ENCODE peak calls at places on chromosomes 3 and 15, in six cellular contexts. J, I, M, S, Y and K are unnamed samples. For H3K36me3, the result is how much of the 10 kb centered on the place peaks cover.

GRCh38 chr15:41289953-41290352 is 42.4 kb downstream of the OIP5 start:
- DNase-seq in J (no peak), Y (no peak), I (no peak), M (no peak), S (no peak), K (no peak)

GRCh38 chr15:67505675-67506572 is 15.0 kb upstream of the C15orf61 start:
- DNase-seq in S (no peak), Y (no peak), J (no peak), I (no peak), M (no peak), K (no peak)

GRCh38 chr3:65259946-65260345 is 572.1 kb upstream of the ADAMTS9 start:
- DNase-seq in J (no peak), M (no peak), I (no peak), S (no peak), Y (no peak), K (no peak)

GRCh38 chr15:101258238-101259144 is 6.6 kb upstream of the CHSY1 start:
- DNase-seq in M (no peak), S (peak), J (peak), Y (peak), I (no peak), K (no peak)

GRCh38 chr3:69433016-69433937 is 47.4 kb upstream of the FRMD4B start:
- DNase-seq in M (no peak), S (no peak), Y (no peak), I (no peak), J (peak), K (no peak)

GRCh38 chr3:146598486-146598885 is 6.7 kb downstream of the PLSCR5 start:
- DNase-seq in J (peak), I (no peak), M (no peak), S (peak), Y (no peak), K (no peak)

GRCh38 chr3:150761831-150762661 is 923 bp downstream of the SIAH2 start:
- DNase-seq in J (peak), Y (peak), M (no peak), I (peak), S (peak), K (peak)

GRCh38 chr3:45043715-45044299 is 17.7 kb downstream of the CLEC3B start:
- DNase-seq in J (peak), S (no peak), M (no peak), I (no peak), Y (no peak), K (no peak)

GRCh38 chr3:24496529-24497482 is 2.2 kb upstream of the THRB start:
- DNase-seq in J (no peak), I (peak), M (peak), Y (peak), S (peak), K (peak)

GRCh38 chr3:138365991-138366759 is 17.8 kb downstream of the MRAS start:
- DNase-seq in J (no peak), M (no peak), S (no peak), Y (no peak), I (no peak), K (no peak)

GRCh38 chr3:128681277-128681829 is 30.7 kb upstream of the RPN1 start:
- DNase-seq in I (no peak), S (no peak), M (no peak), J (no peak), Y (no peak), K (no peak)

GRCh38 chr3:194212869-194213320 is 76.9 kb downstream of the HES1 start:
- DNase-seq in Y (no peak), J (no peak), S (no peak), I (no peak), M (no peak), K (no peak)

GRCh38 chr15:100108846-100109245 is 232.9 kb downstream of the ADAMTS17 start:
- DNase-seq in Y (no peak), J (no peak), M (no peak), S (no peak), I (no peak), K (peak)

GRCh38 chr15:92336588-92336987 is 57.1 kb upstream of the ST8SIA2 start:
- DNase-seq in Y (no peak), J (no peak), S (no peak), M (no peak), I (no peak), K (no peak)

GRCh38 chr3:108486910-108487309 is 23.5 kb downstream of the MYH15 start:
- DNase-seq in M (no peak), Y (no peak), I (no peak), S (peak), J (peak), K (no peak)

GRCh38 chr3:49006591-49007067 is 562 bp upstream of the WDR6 start:
- DNase-seq in M (no peak), I (peak), S (no peak), J (no peak), Y (no peak), K (no peak)

GRCh38 chr3:161508852-161509477 is 12.4 kb downstream of the OTOL1 start:
- DNase-seq in M (no peak), S (no peak), J (peak), Y (no peak), I (no peak), K (no peak)

GRCh38 chr15:86568378-86568777 is 488.7 kb downstream of the AGBL1 start:
- DNase-seq in I (no peak), J (no peak), Y (no peak), S (no peak), M (no peak), K (no peak)

GRCh38 chr3:105656607-105657504 is 212.0 kb downstream of the CBLB start:
- DNase-seq in J (no peak), M (no peak), Y (no peak), S (no peak), I (no peak), K (no peak)

GRCh38 chr3:112115161-112115739 is 17.8 kb downstream of the GCSAM start:
- DNase-seq in M (no peak), J (no peak), I (no peak), S (no peak), Y (no peak), K (no peak)
- H3K4me3 ChIP-seq in M (no peak), J (no peak), I (no peak), S (no peak), Y (no peak), K (no peak)

GRCh38 chr15:98931001-98931400 is 76.6 kb downstream of the PGPEP1L start:
- DNase-seq in S (no peak), J (no peak), M (no peak), I (no peak), Y (no peak), K (no peak)
- H3K36me3 ChIP-seq in S (under half), J (under half), M (under half), I (under half), Y (under half), K (under half)

GRCh38 chr15:72481015-72481659 is 7.0 kb downstream of the ARIH1 start:
- DNase-seq in Y (no peak), M (no peak), I (no peak), S (no peak), J (peak), K (no peak)
- H3K4me3 ChIP-seq in Y (no peak), M (no peak), I (no peak), S (no peak), J (no peak), K (no peak)

GRCh38 chr3:183653209-183654064 is 18.0 kb downstream of the KLHL24 start:
- DNase-seq in I (no peak), J (no peak), Y (peak), M (no peak), S (no peak), K (no peak)
- H3K36me3 ChIP-seq in I (under half), J (under half), Y (under half), M (under half), S (under half), K (under half)

GRCh38 chr3:31974454-31974853 is 6.6 kb downstream of the OSBPL10 start:
- DNase-seq in Y (no peak), M (no peak), I (no peak), S (no peak), J (no peak), K (no peak)

GRCh38 chr3:31973081-31973480 is 8.0 kb downstream of the OSBPL10 start:
- DNase-seq in I (no peak), Y (no peak), S (no peak), M (no peak), J (no peak), K (no peak)

GRCh38 chr3:31976302-31976701 is 4.8 kb downstream of the OSBPL10 start:
- DNase-seq in M (no peak), S (no peak), Y (no peak), J (no peak), I (no peak), K (no peak)

GRCh38 chr3:31971607-31972006 is 9.5 kb downstream of the OSBPL10 start:
- DNase-seq in Y (no peak), S (no peak), I (no peak), M (no peak), J (no peak), K (no peak)

GRCh38 chr3:31973837-31974236 is 7.2 kb downstream of the OSBPL10 start:
- DNase-seq in I (no peak), Y (no peak), J (no peak), M (no peak), S (no peak), K (no peak)
- H3K4me3 ChIP-seq in I (no peak), Y (no peak), J (no peak), M (no peak), S (no peak), K (no peak)

DNA sequence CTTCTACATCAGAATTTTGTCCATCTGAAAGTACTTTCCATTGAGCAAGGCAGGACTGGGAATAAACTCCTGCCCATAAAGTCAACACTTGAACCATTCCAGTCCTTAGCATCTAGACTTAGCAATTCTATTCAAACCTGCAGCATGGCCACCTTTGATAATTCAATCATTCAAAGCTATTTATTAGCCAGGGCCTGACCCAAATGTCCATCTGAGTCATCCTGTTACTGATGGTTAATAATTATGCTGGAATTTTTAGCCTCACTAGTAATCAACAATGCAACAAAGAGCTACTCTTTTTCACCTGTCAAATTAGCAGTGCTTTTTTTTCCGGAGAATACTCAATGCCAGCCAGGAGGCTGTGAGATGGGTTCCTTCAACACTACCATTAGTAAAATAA is 72.7 kb upstream of the SNRK start:
- DNase-seq in I (no peak), J (peak), S (no peak), M (no peak), Y (no peak), K (no peak)
- H3K36me3 ChIP-seq in I (under half), J (under half), S (under half), M (under half), Y (under half), K (under half)